ENCODE peak calls at places on chromosomes 1 and 21, in seven cellular contexts. One of them, this sample, is unnamed.

GRCh38 chr21:40120944-40121575 is 253.8 kb downstream of the PCP4 start:
- DNase-seq in tibial artery: no peak
- DNase-seq in non-pigmented ciliary epithelial cell: no peak
- DNase-seq in NCI-H2029: peak; percentile 45
- DNase-seq in stimulated activated naive B cell treated with anti-CD40 and anti-IgM and Interleukin-4, amounts not matched to agents 10 μg/mL and 1 μg/mL and 100 μg/mL, for 72 hours: no peak
- DNase-seq in activated T-cell treated with anti-CD3 and anti-CD28 coated beads for 48 hours: no peak
- DNase-seq in neuronal stem cell: peak; percentile 9
- DNase-seq in this sample: no peak

GRCh38 chr1:156571959-156572662 is at the start of gene IQGAP3:
- DNase-seq in stimulated activated naive B cell treated with anti-CD40 and anti-IgM and Interleukin-4, amounts not matched to agents 10 μg/mL and 1 μg/mL and 100 μg/mL, for 72 hours: peak; percentile 79
- DNase-seq in non-pigmented ciliary epithelial cell: peak; percentile 35
- DNase-seq in activated T-cell treated with anti-CD3 and anti-CD28 coated beads for 48 hours: peak; percentile 71
- DNase-seq in NCI-H2029: peak; percentile 77
- DNase-seq in neuronal stem cell: peak; percentile 78
- DNase-seq in tibial artery: peak; percentile 90
- DNase-seq in this sample: peak; percentile 72

GRCh38 chr1:6095511-6096242 is 50.0 kb downstream of the KCNAB2 start:
- DNase-seq in non-pigmented ciliary epithelial cell: no peak
- DNase-seq in stimulated activated naive B cell treated with anti-CD40 and anti-IgM and Interleukin-4, amounts not matched to agents 10 μg/mL and 1 μg/mL and 100 μg/mL, for 72 hours: no peak
- DNase-seq in activated T-cell treated with anti-CD3 and anti-CD28 coated beads for 48 hours: no peak
- DNase-seq in neuronal stem cell: no peak
- DNase-seq in NCI-H2029: no peak
- DNase-seq in tibial artery: no peak
- DNase-seq in this sample: no peak

GRCh38 chr21:37904879-37905278 is 11.4 kb downstream of the KCNJ6 start:
- DNase-seq in stimulated activated naive B cell treated with anti-CD40 and anti-IgM and Interleukin-4, amounts not matched to agents 10 μg/mL and 1 μg/mL and 100 μg/mL, for 72 hours: no peak
- DNase-seq in neuronal stem cell: no peak
- DNase-seq in tibial artery: no peak
- DNase-seq in NCI-H2029: peak; percentile 1
- DNase-seq in activated T-cell treated with anti-CD3 and anti-CD28 coated beads for 48 hours: no peak
- DNase-seq in non-pigmented ciliary epithelial cell: no peak
- DNase-seq in this sample: no peak

GRCh38 chr1:1371354-1371740 is 3.7 kb downstream of the AURKAIP1 start:
- DNase-seq in tibial artery: no peak
- DNase-seq in stimulated activated naive B cell treated with anti-CD40 and anti-IgM and Interleukin-4, amounts not matched to agents 10 μg/mL and 1 μg/mL and 100 μg/mL, for 72 hours: no peak
- DNase-seq in activated T-cell treated with anti-CD3 and anti-CD28 coated beads for 48 hours: no peak
- DNase-seq in NCI-H2029: no peak
- DNase-seq in neuronal stem cell: no peak
- DNase-seq in non-pigmented ciliary epithelial cell: no peak
- DNase-seq in this sample: peak; percentile 72

GRCh38 chr21:17784604-17785402 is 34.4 kb downstream of the C21orf91 start:
- DNase-seq in stimulated activated naive B cell treated with anti-CD40 and anti-IgM and Interleukin-4, amounts not matched to agents 10 μg/mL and 1 μg/mL and 100 μg/mL, for 72 hours: no peak
- DNase-seq in activated T-cell treated with anti-CD3 and anti-CD28 coated beads for 48 hours: no peak
- DNase-seq in tibial artery: no peak
- DNase-seq in neuronal stem cell: no peak
- DNase-seq in non-pigmented ciliary epithelial cell: no peak
- DNase-seq in NCI-H2029: no peak
- DNase-seq in this sample: no peak

GRCh38 chr21:34061983-34062382 is 11.4 kb upstream of the MRPS6 start:
- DNase-seq in tibial artery: no peak
- DNase-seq in activated T-cell treated with anti-CD3 and anti-CD28 coated beads for 48 hours: no peak
- DNase-seq in neuronal stem cell: no peak
- DNase-seq in stimulated activated naive B cell treated with anti-CD40 and anti-IgM and Interleukin-4, amounts not matched to agents 10 μg/mL and 1 μg/mL and 100 μg/mL, for 72 hours: no peak
- DNase-seq in NCI-H2029: no peak
- DNase-seq in non-pigmented ciliary epithelial cell: no peak
- DNase-seq in this sample: no peak

GRCh38 chr21:27104749-27105439 is 138.0 kb upstream of the ADAMTS5 start:
- DNase-seq in neuronal stem cell: no peak
- DNase-seq in activated T-cell treated with anti-CD3 and anti-CD28 coated beads for 48 hours: no peak
- DNase-seq in stimulated activated naive B cell treated with anti-CD40 and anti-IgM and Interleukin-4, amounts not matched to agents 10 μg/mL and 1 μg/mL and 100 μg/mL, for 72 hours: no peak
- DNase-seq in tibial artery: no peak
- DNase-seq in NCI-H2029: no peak
- DNase-seq in non-pigmented ciliary epithelial cell: peak; percentile 9
- DNase-seq in this sample: no peak

GRCh38 chr1:62384276-62385005 is 52.4 kb upstream of the USP1 start:
- DNase-seq in neuronal stem cell: no peak
- DNase-seq in NCI-H2029: peak; percentile 99
- DNase-seq in tibial artery: no peak
- DNase-seq in non-pigmented ciliary epithelial cell: peak; percentile 37
- DNase-seq in activated T-cell treated with anti-CD3 and anti-CD28 coated beads for 48 hours: no peak
- DNase-seq in stimulated activated naive B cell treated with anti-CD40 and anti-IgM and Interleukin-4, amounts not matched to agents 10 μg/mL and 1 μg/mL and 100 μg/mL, for 72 hours: no peak
- DNase-seq in this sample: no peak

GRCh38 chr21:38282921-38283320 is 26.1 kb downstream of the KCNJ15 start:
- DNase-seq in non-pigmented ciliary epithelial cell: no peak
- DNase-seq in tibial artery: no peak
- DNase-seq in NCI-H2029: no peak
- DNase-seq in stimulated activated naive B cell treated with anti-CD40 and anti-IgM and Interleukin-4, amounts not matched to agents 10 μg/mL and 1 μg/mL and 100 μg/mL, for 72 hours: no peak
- DNase-seq in activated T-cell treated with anti-CD3 and anti-CD28 coated beads for 48 hours: no peak
- DNase-seq in neuronal stem cell: no peak
- DNase-seq in this sample: no peak

GRCh38 chr1:43273708-43274107 is 3.9 kb downstream of the TMEM125 start:
- DNase-seq in stimulated activated naive B cell treated with anti-CD40 and anti-IgM and Interleukin-4, amounts not matched to agents 10 μg/mL and 1 μg/mL and 100 μg/mL, for 72 hours: no peak
- DNase-seq in NCI-H2029: no peak
- DNase-seq in non-pigmented ciliary epithelial cell: no peak
- DNase-seq in neuronal stem cell: no peak
- DNase-seq in activated T-cell treated with anti-CD3 and anti-CD28 coated beads for 48 hours: no peak
- DNase-seq in tibial artery: peak; percentile 10
- DNase-seq in this sample: no peak

GRCh38 chr1:241749924-241750695 is 97.9 kb upstream of the EXO1 start:
- DNase-seq in stimulated activated naive B cell treated with anti-CD40 and anti-IgM and Interleukin-4, amounts not matched to agents 10 μg/mL and 1 μg/mL and 100 μg/mL, for 72 hours: no peak
- DNase-seq in activated T-cell treated with anti-CD3 and anti-CD28 coated beads for 48 hours: no peak
- DNase-seq in NCI-H2029: no peak
- DNase-seq in tibial artery: no peak
- DNase-seq in neuronal stem cell: no peak
- DNase-seq in non-pigmented ciliary epithelial cell: no peak
- DNase-seq in this sample: no peak

GRCh38 chr1:173506437-173506836 is 29.3 kb downstream of the PRDX6 start:
- DNase-seq in tibial artery: no peak
- DNase-seq in non-pigmented ciliary epithelial cell: no peak
- DNase-seq in activated T-cell treated with anti-CD3 and anti-CD28 coated beads for 48 hours: no peak
- DNase-seq in stimulated activated naive B cell treated with anti-CD40 and anti-IgM and Interleukin-4, amounts not matched to agents 10 μg/mL and 1 μg/mL and 100 μg/mL, for 72 hours: no peak
- DNase-seq in NCI-H2029: no peak
- DNase-seq in neuronal stem cell: no peak
- DNase-seq in this sample: no peak

GRCh38 chr1:184035719-184036516 is 1.6 kb downstream of the COLGALT2 start:
- DNase-seq in stimulated activated naive B cell treated with anti-CD40 and anti-IgM and Interleukin-4, amounts not matched to agents 10 μg/mL and 1 μg/mL and 100 μg/mL, for 72 hours: no peak
- DNase-seq in non-pigmented ciliary epithelial cell: no peak
- DNase-seq in activated T-cell treated with anti-CD3 and anti-CD28 coated beads for 48 hours: no peak
- DNase-seq in NCI-H2029: no peak
- DNase-seq in neuronal stem cell: no peak
- DNase-seq in tibial artery: no peak
- DNase-seq in this sample: no peak

GRCh38 chr1:33089457-33089856 is 8.5 kb downstream of the AZIN2 start:
- DNase-seq in tibial artery: no peak
- DNase-seq in NCI-H2029: no peak
- DNase-seq in activated T-cell treated with anti-CD3 and anti-CD28 coated beads for 48 hours: no peak
- DNase-seq in stimulated activated naive B cell treated with anti-CD40 and anti-IgM and Interleukin-4, amounts not matched to agents 10 μg/mL and 1 μg/mL and 100 μg/mL, for 72 hours: no peak
- DNase-seq in neuronal stem cell: no peak
- DNase-seq in non-pigmented ciliary epithelial cell: no peak
- DNase-seq in this sample: no peak

GRCh38 chr1:222583079-222583478 is 6.7 kb downstream of the TAF1A start:
- DNase-seq in non-pigmented ciliary epithelial cell: no peak
- DNase-seq in activated T-cell treated with anti-CD3 and anti-CD28 coated beads for 48 hours: no peak
- DNase-seq in tibial artery: no peak
- DNase-seq in NCI-H2029: no peak
- DNase-seq in neuronal stem cell: no peak
- DNase-seq in stimulated activated naive B cell treated with anti-CD40 and anti-IgM and Interleukin-4, amounts not matched to agents 10 μg/mL and 1 μg/mL and 100 μg/mL, for 72 hours: peak; percentile 32
- DNase-seq in this sample: no peak

GRCh38 chr1:115258302-115258866 is 79.7 kb downstream of the NGF start:
- DNase-seq in stimulated activated naive B cell treated with anti-CD40 and anti-IgM and Interleukin-4, amounts not matched to agents 10 μg/mL and 1 μg/mL and 100 μg/mL, for 72 hours: no peak
- DNase-seq in tibial artery: no peak
- DNase-seq in non-pigmented ciliary epithelial cell: no peak
- DNase-seq in activated T-cell treated with anti-CD3 and anti-CD28 coated beads for 48 hours: no peak
- DNase-seq in neuronal stem cell: no peak
- DNase-seq in NCI-H2029: no peak
- DNase-seq in this sample: no peak

GRCh38 chr1:199463521-199464127 is 563.9 kb upstream of the NR5A2 start:
- DNase-seq in NCI-H2029: peak; percentile 1
- DNase-seq in stimulated activated naive B cell treated with anti-CD40 and anti-IgM and Interleukin-4, amounts not matched to agents 10 μg/mL and 1 μg/mL and 100 μg/mL, for 72 hours: peak; percentile 15
- DNase-seq in non-pigmented ciliary epithelial cell: peak; percentile 32
- DNase-seq in tibial artery: no peak
- DNase-seq in activated T-cell treated with anti-CD3 and anti-CD28 coated beads for 48 hours: no peak
- DNase-seq in neuronal stem cell: peak; percentile 42
- DNase-seq in this sample: no peak

GRCh38 chr1:108590947-108591346 is 31.0 kb downstream of the EEIG2 start:
- DNase-seq in neuronal stem cell: no peak
- DNase-seq in activated T-cell treated with anti-CD3 and anti-CD28 coated beads for 48 hours: no peak
- DNase-seq in stimulated activated naive B cell treated with anti-CD40 and anti-IgM and Interleukin-4, amounts not matched to agents 10 μg/mL and 1 μg/mL and 100 μg/mL, for 72 hours: no peak
- DNase-seq in non-pigmented ciliary epithelial cell: peak; percentile 85
- DNase-seq in tibial artery: no peak
- DNase-seq in NCI-H2029: no peak
- DNase-seq in this sample: peak; percentile 85

GRCh38 chr1:57007948-57008347 is 42.1 kb upstream of the C8B start:
- DNase-seq in tibial artery: no peak
- DNase-seq in activated T-cell treated with anti-CD3 and anti-CD28 coated beads for 48 hours: no peak
- DNase-seq in neuronal stem cell: no peak
- DNase-seq in stimulated activated naive B cell treated with anti-CD40 and anti-IgM and Interleukin-4, amounts not matched to agents 10 μg/mL and 1 μg/mL and 100 μg/mL, for 72 hours: no peak
- DNase-seq in NCI-H2029: no peak
- DNase-seq in non-pigmented ciliary epithelial cell: no peak
- DNase-seq in this sample: no peak

GRCh38 chr21:46079357-46080170 is 18.3 kb upstream of the COL6A2 start:
- DNase-seq in tibial artery: peak; percentile 74
- DNase-seq in NCI-H2029: no peak
- DNase-seq in stimulated activated naive B cell treated with anti-CD40 and anti-IgM and Interleukin-4, amounts not matched to agents 10 μg/mL and 1 μg/mL and 100 μg/mL, for 72 hours: no peak
- DNase-seq in activated T-cell treated with anti-CD3 and anti-CD28 coated beads for 48 hours: no peak
- DNase-seq in non-pigmented ciliary epithelial cell: no peak
- DNase-seq in neuronal stem cell: no peak
- DNase-seq in this sample: no peak

GRCh38 chr1:15538750-15539149 is 12.1 kb downstream of the DNAJC16 start:
- DNase-seq in stimulated activated naive B cell treated with anti-CD40 and anti-IgM and Interleukin-4, amounts not matched to agents 10 μg/mL and 1 μg/mL and 100 μg/mL, for 72 hours: no peak
- DNase-seq in activated T-cell treated with anti-CD3 and anti-CD28 coated beads for 48 hours: no peak
- DNase-seq in neuronal stem cell: no peak
- DNase-seq in non-pigmented ciliary epithelial cell: no peak
- DNase-seq in tibial artery: no peak
- DNase-seq in NCI-H2029: no peak
- DNase-seq in this sample: no peak

GRCh38 chr1:36465731-36466369 is 1.7 kb upstream of the MRPS15 start:
- DNase-seq in stimulated activated naive B cell treated with anti-CD40 and anti-IgM and Interleukin-4, amounts not matched to agents 10 μg/mL and 1 μg/mL and 100 μg/mL, for 72 hours: no peak
- DNase-seq in neuronal stem cell: no peak
- DNase-seq in activated T-cell treated with anti-CD3 and anti-CD28 coated beads for 48 hours: no peak
- DNase-seq in tibial artery: no peak
- DNase-seq in non-pigmented ciliary epithelial cell: no peak
- DNase-seq in NCI-H2029: no peak
- DNase-seq in this sample: no peak

GRCh38 chr1:150543500-150544143 is 5.6 kb upstream of the ADAMTSL4 start:
- DNase-seq in stimulated activated naive B cell treated with anti-CD40 and anti-IgM and Interleukin-4, amounts not matched to agents 10 μg/mL and 1 μg/mL and 100 μg/mL, for 72 hours: no peak
- DNase-seq in non-pigmented ciliary epithelial cell: no peak
- DNase-seq in NCI-H2029: peak; percentile 72
- DNase-seq in tibial artery: peak; percentile 88
- DNase-seq in neuronal stem cell: no peak
- DNase-seq in activated T-cell treated with anti-CD3 and anti-CD28 coated beads for 48 hours: no peak
- DNase-seq in this sample: no peak

GRCh38 chr1:248243204-248243603 is 12.0 kb downstream of the OR2M4 start:
- DNase-seq in neuronal stem cell: no peak
- DNase-seq in NCI-H2029: peak; percentile 55
- DNase-seq in stimulated activated naive B cell treated with anti-CD40 and anti-IgM and Interleukin-4, amounts not matched to agents 10 μg/mL and 1 μg/mL and 100 μg/mL, for 72 hours: peak; percentile 14
- DNase-seq in tibial artery: no peak
- DNase-seq in non-pigmented ciliary epithelial cell: peak; percentile 0
- DNase-seq in activated T-cell treated with anti-CD3 and anti-CD28 coated beads for 48 hours: no peak
- DNase-seq in this sample: peak; percentile 30

GRCh38 chr1:45265244-45265643 is 58.8 kb upstream of the ZSWIM5 start:
- DNase-seq in neuronal stem cell: no peak
- DNase-seq in activated T-cell treated with anti-CD3 and anti-CD28 coated beads for 48 hours: no peak
- DNase-seq in NCI-H2029: no peak
- DNase-seq in tibial artery: no peak
- DNase-seq in non-pigmented ciliary epithelial cell: no peak
- DNase-seq in stimulated activated naive B cell treated with anti-CD40 and anti-IgM and Interleukin-4, amounts not matched to agents 10 μg/mL and 1 μg/mL and 100 μg/mL, for 72 hours: no peak
- DNase-seq in this sample: no peak

GRCh38 chr1:241518447-241519307 is 878 bp downstream of the FH start:
- DNase-seq in tibial artery: no peak
- DNase-seq in activated T-cell treated with anti-CD3 and anti-CD28 coated beads for 48 hours: no peak
- DNase-seq in neuronal stem cell: no peak
- DNase-seq in stimulated activated naive B cell treated with anti-CD40 and anti-IgM and Interleukin-4, amounts not matched to agents 10 μg/mL and 1 μg/mL and 100 μg/mL, for 72 hours: no peak
- DNase-seq in non-pigmented ciliary epithelial cell: no peak
- DNase-seq in NCI-H2029: no peak
- DNase-seq in this sample: peak; percentile 48

GRCh38 chr1:233443040-233443439 is 115.5 kb downstream of the MAP3K21 start:
- DNase-seq in stimulated activated naive B cell treated with anti-CD40 and anti-IgM and Interleukin-4, amounts not matched to agents 10 μg/mL and 1 μg/mL and 100 μg/mL, for 72 hours: no peak
- DNase-seq in tibial artery: no peak
- DNase-seq in non-pigmented ciliary epithelial cell: no peak
- DNase-seq in NCI-H2029: no peak
- DNase-seq in activated T-cell treated with anti-CD3 and anti-CD28 coated beads for 48 hours: no peak
- DNase-seq in neuronal stem cell: no peak
- DNase-seq in this sample: no peak

GRCh38 chr1:224425279-224425884 is 9.2 kb downstream of the WDR26 start:
- DNase-seq in neuronal stem cell: no peak
- DNase-seq in tibial artery: no peak
- DNase-seq in NCI-H2029: no peak
- DNase-seq in non-pigmented ciliary epithelial cell: no peak
- DNase-seq in stimulated activated naive B cell treated with anti-CD40 and anti-IgM and Interleukin-4, amounts not matched to agents 10 μg/mL and 1 μg/mL and 100 μg/mL, for 72 hours: no peak
- DNase-seq in activated T-cell treated with anti-CD3 and anti-CD28 coated beads for 48 hours: no peak
- DNase-seq in this sample: no peak

GRCh38 chr21:16992448-16992847 is 520.4 kb upstream of the CXADR start:
- DNase-seq in activated T-cell treated with anti-CD3 and anti-CD28 coated beads for 48 hours: no peak
- DNase-seq in tibial artery: no peak
- DNase-seq in non-pigmented ciliary epithelial cell: no peak
- DNase-seq in stimulated activated naive B cell treated with anti-CD40 and anti-IgM and Interleukin-4, amounts not matched to agents 10 μg/mL and 1 μg/mL and 100 μg/mL, for 72 hours: no peak
- DNase-seq in NCI-H2029: no peak
- DNase-seq in neuronal stem cell: no peak
- DNase-seq in this sample: no peak